ENCODE peak calls at places on chromosomes 16 and 17, in six cellular contexts. M is substantia nigra, W is fibroblast of lung, I is lower lobe of right lung, S is brain microvascular endothelial cell, N is thyroid gland. J is an unnamed sample.

GRCh38 chr17:49690256-49690655 is 12.4 kb upstream of the SPOP start:
- DNase-seq in W (no peak), I (no peak), N (no peak), M (no peak), S (no peak), J (no peak)

GRCh38 chr17:74893936-74894671 is 671 bp upstream of the FADS6 start:
- DNase-seq in M (no peak), N (no peak), S (no peak), W (no peak), I (no peak), J (no peak)

GRCh38 chr16:16016388-16016964 is 67.1 kb downstream of the ABCC1 start:
- DNase-seq in M (no peak), W (no peak), I (no peak), N (no peak), S (no peak), J (no peak)

GRCh38 chr16:73025506-73026131 is 22.3 kb downstream of the ZFHX3 start:
- DNase-seq in I (no peak), M (no peak), S (no peak), N (no peak), W (peak), J (no peak)

GRCh38 chr17:73338050-73338491 is 26.3 kb upstream of the CDC42EP4 start:
- DNase-seq in S (peak), M (no peak), W (peak), I (no peak), N (peak), J (no peak)

GRCh38 chr16:80619824-80620223 is 79.0 kb downstream of the DYNLRB2 start:
- DNase-seq in I (no peak), N (no peak), W (no peak), S (no peak), M (no peak), J (no peak)

GRCh38 chr17:49518346-49519078 is 23.4 kb downstream of the NGFR start:
- DNase-seq in W (no peak), N (no peak), I (no peak), S (no peak), M (no peak), J (no peak)

GRCh38 chr16:84308120-84308519 is 13.4 kb downstream of the WFDC1 start:
- DNase-seq in I (peak), M (peak), S (no peak), W (peak), N (peak), J (peak)

GRCh38 chr16:59783191-59783590 is 1049.1 kb upstream of the GOT2 start:
- DNase-seq in N (no peak), W (peak), S (no peak), M (no peak), I (no peak), J (no peak)

GRCh38 chr16:386641-387156 is 4.9 kb upstream of the PGAP6 start:
- DNase-seq in I (no peak), S (no peak), N (no peak), W (peak), M (peak), J (no peak)

GRCh38 chr16:85448557-85449194 is 164.4 kb upstream of the GSE1 start:
- DNase-seq in N (no peak), M (no peak), S (no peak), W (no peak), I (no peak), J (peak)

GRCh38 chr17:78272181-78272913 is 40.9 kb downstream of the TMEM235 start:
- DNase-seq in S (peak), N (peak), M (no peak), I (peak), W (peak), J (no peak)

GRCh38 chr16:68075980-68076379 is 9.2 kb upstream of the NFATC3 start:
- DNase-seq in I (no peak), W (no peak), N (no peak), M (no peak), S (no peak), J (no peak)

GRCh38 chr16:20369452-20370054 is 17.0 kb upstream of the UMOD start:
- DNase-seq in W (no peak), N (no peak), M (no peak), S (no peak), I (no peak), J (no peak)

GRCh38 chr16:21159281-21159951 is 942 bp downstream of the LDAF1 start:
- DNase-seq in W (peak), M (no peak), N (peak), S (no peak), I (peak), J (peak)

GRCh38 chr16:58511933-58512815 is 3.1 kb upstream of the SETD6 start:
- DNase-seq in S (peak), N (peak), W (peak), M (peak), I (peak), J (peak)

GRCh38 chr17:68329331-68329730 is 38.0 kb downstream of the ARSG start:
- DNase-seq in I (no peak), W (no peak), S (no peak), N (no peak), M (no peak), J (no peak)

GRCh38 chr17:69743091-69743490 is 328.6 kb downstream of the MAP2K6 start:
- DNase-seq in I (no peak), M (no peak), S (no peak), N (no peak), W (no peak), J (no peak)

GRCh38 chr16:3807425-3808123 is 72.9 kb downstream of the CREBBP start:
- DNase-seq in S (no peak), M (no peak), W (no peak), N (no peak), I (no peak), J (no peak)

GRCh38 chr16:9134739-9135138 is 43.3 kb downstream of the HAPSTR1 start:
- DNase-seq in I (peak), N (peak), M (peak), W (peak), S (peak), J (peak)

GRCh38 chr16:87822571-87822970 is 46.7 kb downstream of the SLC7A5 start:
- DNase-seq in S (no peak), M (no peak), W (no peak), I (no peak), N (no peak), J (no peak)

GRCh38 chr16:85879975-85880831 is 18.8 kb upstream of the IRF8 start:
- DNase-seq in W (no peak), I (no peak), S (no peak), M (no peak), N (no peak), J (no peak)

GRCh38 chr16:57993452-57993851 is 7.0 kb downstream of the ZNF319 start:
- DNase-seq in M (no peak), W (no peak), S (no peak), N (peak), I (peak), J (no peak)

GRCh38 chr16:66474750-66475199 is 47.7 kb downstream of the BEAN1 start:
- DNase-seq in S (no peak), W (no peak), N (no peak), M (no peak), I (no peak), J (peak)

GRCh38 chr17:46795379-46795952 is 23.0 kb downstream of the WNT3 start:
- DNase-seq in W (no peak), M (no peak), N (no peak), I (no peak), S (peak), J (no peak)

GRCh38 chr16:47019563-47019962 is 46.1 kb upstream of the DNAJA2 start:
- DNase-seq in M (no peak), I (no peak), W (peak), S (no peak), N (no peak), J (no peak)

GRCh38 chr17:11251561-11252107 is 10.6 kb downstream of the SHISA6 start:
- DNase-seq in I (no peak), N (peak), S (no peak), W (no peak), M (no peak), J (no peak)

GRCh38 chr16:81714593-81714992 is 64.5 kb upstream of the PLCG2 start:
- DNase-seq in S (no peak), W (no peak), N (no peak), M (no peak), I (no peak), J (no peak)

GRCh38 chr17:35947156-35947585 is 3.7 kb upstream of the LYZL6 start:
- DNase-seq in I (no peak), W (peak), S (peak), M (no peak), N (peak), J (peak)

GRCh38 chr17:9768381-9768934 is 22.9 kb downstream of the DHRS7C start:
- DNase-seq in N (no peak), M (no peak), W (peak), I (no peak), S (no peak), J (no peak)

GRCh38 chr17:35046740-35047283 is 16.7 kb downstream of the RFFL start:
- DNase-seq in N (no peak), S (peak), M (no peak), I (no peak), W (peak), J (no peak)

GRCh38 chr16:57569306-57569946 is 27.0 kb downstream of the ADGRG5 start:
- DNase-seq in S (no peak), I (no peak), N (no peak), M (no peak), W (no peak), J (no peak)

GRCh38 chr17:82876602-82877391 is 37.0 kb upstream of the ZNF750 start:
- DNase-seq in N (peak), M (peak), I (peak), S (peak), W (peak), J (no peak)

GRCh38 chr17:82878545-82878944 is 38.7 kb upstream of the ZNF750 start:
- DNase-seq in N (no peak), W (no peak), I (peak), M (no peak), S (no peak), J (no peak)

GRCh38 chr17:82874011-82874835 is 34.4 kb upstream of the ZNF750 start:
- DNase-seq in M (no peak), S (no peak), N (no peak), I (peak), W (no peak), J (no peak)

GRCh38 chr17:82875418-82875856 is 35.6 kb upstream of the ZNF750 start:
- DNase-seq in M (no peak), N (peak), S (no peak), W (no peak), I (peak), J (no peak)

GRCh38 chr17:82876149-82876548 is 36.3 kb upstream of the ZNF750 start:
- DNase-seq in S (peak), I (peak), M (no peak), W (peak), N (peak), J (no peak)
- H3K27ac ChIP-seq in S (no peak), I (peak), M (no peak), W (peak), N (peak), J (peak)

GRCh38 chr17:80472996-80473395 is 3.4 kb downstream of the NPTX1 start:
- DNase-seq in N (no peak), W (no peak), I (no peak), M (no peak), S (no peak), J (no peak)

GRCh38 chr17:80474933-80475915 is 1.2 kb downstream of the NPTX1 start:
- DNase-seq in W (no peak), S (no peak), N (no peak), M (no peak), I (no peak), J (no peak)

GRCh38 chr17:80471922-80472321 is 4.5 kb downstream of the NPTX1 start:
- DNase-seq in W (no peak), S (no peak), I (no peak), M (no peak), N (no peak), J (no peak)

GRCh38 chr17:80474231-80474932 is 2.0 kb downstream of the NPTX1 start:
- DNase-seq in I (no peak), M (peak), N (no peak), S (no peak), W (peak), J (no peak)

DNA sequence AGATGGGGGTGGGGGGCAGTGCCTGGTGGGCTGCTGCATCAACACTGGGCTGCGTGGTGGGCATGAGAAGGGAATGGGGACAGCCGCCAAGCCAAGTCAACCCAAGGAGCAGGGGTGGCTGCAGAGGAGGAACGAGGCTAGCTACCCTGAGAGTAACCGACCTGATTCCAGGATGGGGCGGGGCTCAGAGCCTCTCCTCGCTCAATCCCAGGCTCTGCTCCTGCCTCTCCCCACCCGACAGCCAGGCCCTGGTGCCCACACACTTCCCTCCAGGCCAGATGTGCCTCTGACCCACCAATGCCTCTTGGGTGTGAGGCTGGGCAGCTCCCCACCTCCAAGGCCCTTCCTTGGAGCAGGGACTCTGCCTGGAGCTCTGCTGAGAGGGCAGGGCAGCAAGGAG is 2.7 kb downstream of the NPTX1 start:
- DNase-seq in N (no peak), I (no peak), S (no peak), W (no peak), M (no peak), J (no peak)
- H3K27ac ChIP-seq in N (no peak), I (no peak), S (no peak), W (no peak), M (no peak), J (no peak)

DNA sequence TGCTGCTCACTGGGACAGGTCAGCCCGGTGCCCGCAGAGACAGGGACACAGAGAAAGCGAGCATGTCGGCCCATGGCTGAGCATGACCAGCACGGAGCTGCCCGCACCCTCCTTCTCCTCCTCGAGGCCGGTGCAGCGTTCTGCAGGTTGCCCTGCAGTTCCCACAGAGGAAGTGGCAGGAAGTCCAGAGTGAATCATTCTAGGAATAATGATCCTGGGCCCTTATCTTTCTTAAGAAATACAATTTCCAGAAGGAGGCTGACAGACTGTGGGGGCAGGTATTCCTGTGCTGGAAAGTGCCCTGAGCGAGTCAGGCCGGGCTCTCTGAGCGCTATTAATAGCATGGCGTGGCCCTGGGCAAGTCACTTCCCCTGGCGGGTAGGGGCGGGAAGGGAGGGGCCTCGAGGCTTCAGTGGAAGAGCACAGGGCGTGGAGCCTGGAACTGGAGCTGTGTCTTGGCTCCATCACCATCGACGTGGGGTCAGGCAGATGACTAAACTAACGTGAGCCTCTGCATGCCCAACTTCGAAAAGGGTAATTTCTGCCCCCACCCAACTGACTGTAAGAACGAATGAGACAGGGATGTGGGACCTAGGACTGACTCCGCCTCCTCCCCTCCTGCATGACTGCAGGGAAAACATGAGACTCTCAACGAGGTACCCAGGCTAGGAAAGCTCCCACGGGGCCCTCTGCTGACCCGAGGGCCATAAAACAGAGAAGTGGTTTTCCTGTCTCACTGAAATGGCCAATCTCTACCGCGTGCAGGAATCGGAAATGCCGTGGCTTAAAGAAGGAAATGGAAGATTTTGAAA is 9.8 kb downstream of the TMEM204 start:
- DNase-seq in M (no peak), S (peak), I (peak), N (peak), W (peak), J (no peak)
- H3K27ac ChIP-seq in M (no peak), S (peak), I (peak), N (peak), W (peak), J (no peak)

DNA sequence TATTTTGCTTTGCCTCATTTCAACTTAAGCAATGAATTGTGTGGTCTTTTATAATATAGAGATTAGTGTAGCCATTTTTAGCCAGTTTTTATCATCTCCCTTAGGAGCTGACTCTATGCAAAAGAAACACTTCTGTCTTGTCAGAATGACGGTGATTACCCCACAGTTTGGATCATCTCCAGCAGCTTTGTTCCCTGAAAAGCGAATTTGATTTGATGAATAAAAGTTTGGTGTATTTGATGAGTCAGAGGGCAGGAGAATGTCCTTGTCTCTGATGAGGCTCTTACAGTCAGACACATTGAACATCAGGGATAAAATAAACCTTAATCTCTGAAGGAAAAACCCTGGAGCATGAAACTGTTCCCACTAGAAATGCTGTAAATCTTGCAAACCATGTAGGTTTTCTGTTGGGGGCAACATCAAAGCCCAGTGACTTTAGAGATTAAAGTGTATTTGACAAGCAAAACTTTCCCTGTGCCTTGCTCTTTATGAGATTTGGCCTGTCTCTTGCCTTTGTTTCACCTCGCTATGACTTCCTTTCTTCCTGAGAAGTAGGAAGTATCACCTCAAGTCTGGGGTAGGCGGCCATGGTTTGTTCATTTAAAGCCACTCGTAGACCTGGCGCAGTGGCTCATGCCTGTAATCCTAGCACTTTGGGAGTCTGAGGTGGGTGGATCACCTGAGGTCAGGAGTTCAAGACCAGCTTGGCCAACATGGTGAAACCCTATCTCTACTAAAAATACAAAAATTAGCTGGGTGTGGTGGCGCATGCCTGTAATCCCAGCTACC is 209.3 kb downstream of the FTO start:
- DNase-seq in M (no peak), W (peak), N (peak), S (peak), I (no peak), J (peak)
- H3K27ac ChIP-seq in M (no peak), W (no peak), N (no peak), S (peak), I (no peak), J (peak)

DNA sequence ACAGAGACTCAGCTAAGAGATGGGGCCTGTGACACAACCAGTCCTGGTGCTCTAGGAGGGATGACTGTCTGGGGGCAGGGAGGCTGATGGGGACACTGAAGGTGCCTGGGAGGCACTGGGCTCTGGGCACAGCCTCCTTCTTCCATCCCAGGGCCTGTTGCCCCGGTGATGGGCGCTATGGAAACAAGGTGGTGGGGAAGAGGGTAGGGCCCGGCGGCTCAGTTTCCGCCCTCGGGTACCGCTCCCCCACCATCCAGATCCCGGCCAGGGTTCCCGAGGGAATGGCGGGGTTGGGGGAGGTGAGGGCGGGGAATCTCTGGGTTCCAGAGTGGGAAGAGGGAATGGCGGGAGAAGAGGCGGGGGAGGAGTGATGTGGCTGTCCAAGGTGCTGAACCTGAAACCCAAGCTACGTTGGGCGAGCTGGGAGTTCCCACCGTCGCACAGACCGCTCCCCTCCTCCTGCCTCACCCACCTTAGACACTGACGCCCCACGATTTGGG is 981 bp downstream of the KCNH4 start:
- DNase-seq in I (no peak), N (peak), M (peak), W (peak), S (no peak), J (peak)
- H3K27ac ChIP-seq in I (no peak), N (no peak), M (no peak), W (no peak), S (no peak), J (no peak)

DNA sequence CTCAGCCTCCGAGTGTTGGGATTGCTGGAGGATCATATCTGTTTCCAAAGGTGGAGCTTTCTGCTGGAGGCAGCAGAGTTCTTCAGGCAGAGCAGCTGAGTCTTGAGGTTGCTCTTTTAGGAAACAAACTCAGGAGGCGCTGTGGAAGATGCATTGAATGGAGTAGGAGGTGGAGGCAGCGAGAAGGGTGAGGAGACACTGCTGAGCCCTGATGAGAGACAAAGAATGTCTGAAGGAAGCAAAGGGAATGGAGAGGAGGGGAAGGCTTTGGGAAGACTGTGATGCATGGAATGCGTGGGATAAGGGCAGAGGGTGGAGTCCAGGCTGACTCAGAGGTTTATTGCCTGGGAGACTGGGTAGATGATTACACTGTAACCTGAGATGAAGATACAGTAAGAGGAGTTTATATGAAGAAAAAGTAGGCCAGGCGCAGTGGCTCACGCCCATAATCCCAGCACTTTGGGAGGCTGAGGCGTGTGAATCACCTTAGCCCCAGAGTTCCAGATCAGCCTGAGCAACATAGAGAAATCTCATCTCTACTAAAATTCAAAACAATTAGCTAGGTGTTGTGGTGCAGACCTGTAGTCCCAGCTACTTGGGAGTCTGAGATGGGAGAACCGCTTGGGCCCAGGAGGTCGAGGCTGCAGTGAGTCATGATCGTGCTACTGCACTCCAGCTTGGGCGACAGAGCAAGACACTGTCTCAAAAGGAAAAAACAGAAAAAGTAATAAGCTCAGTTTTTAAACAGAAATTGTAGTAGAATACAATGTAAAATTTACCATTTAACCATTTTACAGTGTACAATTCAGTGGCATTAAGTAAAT is 17.8 kb upstream of the TMEM219 start:
- DNase-seq in N (no peak), M (no peak), S (peak), I (no peak), W (peak), J (no peak)
- H3K27ac ChIP-seq in N (no peak), M (no peak), S (peak), I (no peak), W (peak), J (no peak)

GRCh38 chr17:32279933-32280716 is 14.5 kb downstream of the RHBDL3 start:
- DNase-seq in S (no peak), I (no peak), W (no peak), N (no peak), M (no peak), J (no peak)
- H3K27ac ChIP-seq in S (no peak), I (no peak), W (no peak), N (no peak), M (no peak), J (no peak)